ENCODE peak calls at places on chromosomes 4 and X, in ten cellular contexts. M is breast epithelium, C is left ventricle myocardium inferior, T is lower leg skin, E is heart right ventricle, G is PC-9, L is MCF 10A, F is prostate gland, R is cardiac muscle cell, N is upper lobe of left lung. W is an unnamed sample.

GRCh38 chr4:35151816-35152572 is 1092.3 kb downstream of the ARAP2 start:
- DNase-seq in M (no peak), C (no peak), T (no peak), E (no peak), G (no peak), L (peak; percentile 12), F (no peak), R (no peak), N (no peak), W (no peak)

GRCh38 chr4:80393246-80393969 is 57.9 kb downstream of the CFAP299 start:
- DNase-seq in M (no peak), C (no peak), T (no peak), E (no peak), G (no peak), L (peak; percentile 62), F (no peak), R (peak; percentile 20), N (no peak), W (no peak)

GRCh38 chr4:69984030-69984443 is 11.7 kb upstream of the STATH start:
- DNase-seq in M (no peak), C (no peak), T (no peak), E (no peak), G (peak; percentile 46), L (peak; percentile 91), F (peak; percentile 51), R (peak; percentile 81), N (no peak), W (no peak)

GRCh38 chrX:74498924-74499323 is 77.6 kb downstream of the SLC16A2 start:
- DNase-seq in M (no peak), C (no peak), T (no peak), E (no peak), G (no peak), L (no peak), F (no peak), R (no peak), N (no peak), W (no peak)

GRCh38 chr4:21790437-21791029 is 158.0 kb downstream of the KCNIP4 start:
- DNase-seq in M (no peak), C (no peak), T (no peak), E (no peak), G (no peak), L (peak; percentile 54), F (no peak), R (peak; percentile 71), N (no peak), W (no peak)

GRCh38 chr4:84673475-84674230 is 90.7 kb downstream of the CDS1 start:
- DNase-seq in M (no peak), C (no peak), T (no peak), E (no peak), G (peak; percentile 58), L (peak; percentile 84), F (no peak), R (peak; percentile 88), N (no peak), W (no peak)

GRCh38 chrX:67555578-67556203 is 11.9 kb downstream of the AR start:
- DNase-seq in M (no peak), C (no peak), T (peak; percentile 87), E (no peak), G (no peak), L (peak; percentile 58), F (no peak), R (peak; percentile 64), N (no peak), W (no peak)

GRCh38 chrX:21581479-21581878 is 76.7 kb downstream of the KLHL34 start:
- DNase-seq in M (no peak), C (no peak), T (no peak), E (no peak), G (no peak), L (no peak), F (no peak), R (no peak), N (no peak), W (no peak)

GRCh38 chr4:165974647-165975335 is 101.8 kb downstream of the TLL1 start:
- DNase-seq in M (no peak), C (no peak), T (no peak), E (no peak), G (no peak), L (no peak), F (no peak), R (peak; percentile 13), N (no peak), W (no peak)

GRCh38 chr4:42397635-42398447 is 553 bp downstream of the SHISA3 start:
- DNase-seq in M (no peak), C (peak; percentile 28), T (no peak), E (peak; percentile 38), G (no peak), L (no peak), F (no peak), R (peak; percentile 49), N (peak; percentile 88), W (no peak)

GRCh38 chr4:148999924-149000323 is 557.7 kb upstream of the NR3C2 start:
- DNase-seq in M (no peak), C (no peak), T (no peak), E (no peak), G (no peak), L (no peak), F (no peak), R (no peak), N (no peak), W (no peak)

DNA sequence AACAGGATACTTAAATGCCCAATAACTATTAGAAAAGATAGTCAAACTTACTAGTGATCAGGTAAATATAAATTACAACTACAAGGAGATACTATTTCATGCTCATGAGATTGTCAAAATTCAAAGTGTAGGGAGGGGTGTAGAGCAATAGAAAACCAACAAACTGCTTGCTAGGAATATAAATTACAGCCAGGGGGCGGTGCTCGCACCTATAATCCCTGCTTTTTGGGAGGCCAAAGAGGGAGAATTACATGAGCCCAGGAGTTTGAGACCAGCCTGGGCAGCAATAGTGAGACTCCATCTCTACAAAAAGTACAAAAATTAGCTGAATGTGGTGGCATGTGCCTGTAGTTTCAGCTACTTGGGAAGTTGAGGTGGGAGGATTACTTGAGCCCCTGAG is 556.5 kb upstream of the NR3C2 start:
- DNase-seq in M (no peak), C (no peak), T (no peak), E (no peak), G (no peak), L (peak; percentile 33), F (no peak), R (peak; percentile 2), N (no peak), W (no peak)
- TF ChIP-seq CTCF in M (no peak), C (peak; percentile 29), T (no peak), E (no peak), G (no peak), L (peak; percentile 19), F (no peak), R (peak; percentile 7), N (no peak), W (no peak)

GRCh38 chrX:153650959-153651358 is 4.0 kb downstream of the DUSP9 start:
- DNase-seq in M (no peak), C (no peak), T (no peak), E (no peak), G (no peak), L (no peak), F (no peak), R (no peak), N (no peak), W (no peak)

GRCh38 chrX:153649915-153650782 is 3.1 kb downstream of the DUSP9 start:
- DNase-seq in M (peak; percentile 15), C (no peak), T (no peak), E (no peak), G (no peak), L (no peak), F (no peak), R (no peak), N (no peak), W (no peak)

GRCh38 chrX:153647461-153648357 is 706 bp downstream of the DUSP9 start:
- DNase-seq in M (peak; percentile 7), C (no peak), T (peak; percentile 83), E (no peak), G (no peak), L (no peak), F (no peak), R (no peak), N (peak; percentile 66), W (no peak)

GRCh38 chrX:153648358-153649177 is 1.6 kb downstream of the DUSP9 start:
- DNase-seq in M (no peak), C (no peak), T (peak; percentile 64), E (no peak), G (no peak), L (no peak), F (no peak), R (no peak), N (no peak), W (no peak)

DNA sequence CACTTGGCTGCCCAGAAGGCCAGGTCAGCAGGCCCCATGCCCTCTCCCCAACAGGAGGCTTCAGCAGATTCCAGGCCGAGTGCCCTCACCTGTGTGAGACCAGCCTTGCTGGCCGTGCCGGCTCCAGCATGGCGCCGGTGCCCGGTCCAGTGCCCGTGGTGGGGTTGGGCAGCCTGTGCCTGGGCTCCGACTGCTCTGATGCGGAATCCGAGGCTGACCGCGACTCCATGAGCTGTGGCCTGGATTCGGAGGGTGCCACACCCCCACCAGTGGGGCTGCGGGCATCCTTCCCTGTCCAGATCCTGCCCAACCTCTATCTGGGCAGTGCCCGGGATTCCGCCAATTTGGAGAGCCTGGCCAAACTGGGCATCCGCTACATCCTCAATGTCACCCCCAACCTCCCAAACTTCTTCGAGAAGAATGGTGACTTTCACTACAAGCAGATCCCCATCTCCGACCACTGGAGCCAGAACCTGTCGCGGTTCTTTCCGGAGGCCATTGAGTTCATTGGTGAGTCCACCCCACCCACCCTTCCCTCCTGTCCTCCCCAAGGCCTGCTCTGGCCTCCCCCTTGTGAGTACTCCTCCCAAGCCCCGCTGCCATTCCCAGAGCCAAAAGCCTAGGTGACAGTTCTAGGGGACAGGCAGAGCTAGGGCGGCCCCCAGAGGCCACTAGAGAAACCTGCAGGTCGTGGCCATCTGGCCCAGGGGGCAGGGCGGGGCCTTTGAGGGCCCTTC is 2.3 kb downstream of the DUSP9 start:
- DNase-seq in M (peak; percentile 2), C (no peak), T (no peak), E (peak; percentile 28), G (peak; percentile 49), L (peak; percentile 43), F (no peak), R (peak; percentile 21), N (peak; percentile 74), W (no peak)
- TF ChIP-seq CTCF in M (no peak), C (peak; percentile 49), T (no peak), E (no peak), G (peak; percentile 62), L (peak; percentile 26), F (no peak), R (peak; percentile 29), N (peak; percentile 34), W (peak; percentile 31)

DNA sequence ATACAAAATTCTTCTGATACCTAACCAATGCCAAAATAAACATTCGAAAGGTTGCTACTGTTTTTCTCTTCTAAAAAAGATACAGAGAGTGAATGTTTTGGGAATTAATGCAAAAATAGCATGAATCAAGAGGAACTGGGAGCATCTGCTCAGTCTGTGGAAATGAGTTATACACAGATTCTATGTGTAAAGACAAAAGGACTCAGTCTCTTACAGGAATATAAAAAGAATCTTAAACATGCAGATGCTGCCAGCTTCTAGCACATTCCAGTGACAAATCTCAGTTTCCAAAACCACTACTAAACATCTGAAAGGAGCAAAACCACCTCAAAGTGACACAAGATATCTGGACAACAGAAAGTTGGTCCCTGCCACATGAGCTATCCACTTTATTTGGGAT is 55.0 kb downstream of the PAPSS1 start:
- DNase-seq in M (no peak), C (no peak), T (no peak), E (no peak), G (no peak), L (no peak), F (no peak), R (peak; percentile 24), N (no peak), W (no peak)
- TF ChIP-seq CTCF in M (no peak), C (no peak), T (no peak), E (no peak), G (no peak), L (no peak), F (no peak), R (no peak), N (no peak), W (no peak)

GRCh38 chrX:18664947-18665346 is 7.0 kb downstream of the RS1 start:
- DNase-seq in M (no peak), C (no peak), T (no peak), E (no peak), G (no peak), L (no peak), F (no peak), R (no peak), N (no peak), W (no peak)
- TF ChIP-seq CTCF in M (no peak), C (no peak), T (no peak), E (no peak), G (peak; percentile 33), L (no peak), F (no peak), R (no peak), N (no peak), W (no peak)